ENCODE peak calls at places on chromosomes 5 and 9, in five cellular contexts. D is A673, R is ovary, O is spleen, G is astrocyte. A is an unnamed sample. For H3K4me1, the result is how much of the 10 kb centered on the place peaks cover.

GRCh38 chr9:92385953-92386352 is 18.4 kb downstream of the OGN start:
- DNase-seq in D (no peak), R (no peak), O (no peak), G (peak), A (peak)

GRCh38 chr5:69271376-69271775 is 36.7 kb downstream of the CDK7 start:
- DNase-seq in D (peak), R (peak), O (no peak), G (peak), A (peak)

GRCh38 chr9:120583958-120584369 is 4.0 kb upstream of the CDK5RAP2 start:
- DNase-seq in D (peak), R (no peak), O (no peak), G (peak), A (no peak)

GRCh38 chr5:153938131-153938842 is 100.4 kb downstream of the FAM114A2 start:
- DNase-seq in D (no peak), R (no peak), O (no peak), G (no peak), A (no peak)

GRCh38 chr5:9523090-9523813 is 22.6 kb downstream of the SEMA5A start:
- DNase-seq in D (no peak), R (no peak), O (no peak), G (peak), A (peak)

GRCh38 chr5:185095-186070 is 5.9 kb upstream of the LRRC14B start:
- DNase-seq in D (no peak), R (no peak), O (peak), G (no peak), A (no peak)

GRCh38 chr9:34591091-34591910 is 1.8 kb upstream of the CNTFR start:
- DNase-seq in D (peak), R (peak), O (peak), G (peak), A (peak)

GRCh38 chr5:145236127-145236526 is 599.0 kb downstream of the PRELID2 start:
- DNase-seq in D (peak), R (no peak), O (no peak), G (no peak), A (no peak)

GRCh38 chr5:79689541-79690466 is at the start of gene CMYA5:
- DNase-seq in D (no peak), R (peak), O (no peak), G (no peak), A (no peak)

GRCh38 chr9:125131778-125132177 is 11.6 kb downstream of the SCAI start:
- DNase-seq in D (no peak), R (no peak), O (no peak), G (no peak), A (no peak)

GRCh38 chr9:125137200-125137599 is 6.1 kb downstream of the SCAI start:
- DNase-seq in D (no peak), R (no peak), O (no peak), G (peak), A (peak)

GRCh38 chr9:125133403-125134316 is 9.7 kb downstream of the SCAI start:
- DNase-seq in D (no peak), R (no peak), O (no peak), G (no peak), A (peak)
- TF ChIP-seq CTCF in D (no peak), R (no peak), O (no peak), G (no peak), A (no peak)

GRCh38 chr5:150596826-150597225 is 43.6 kb upstream of the SYNPO start:
- DNase-seq in D (peak), R (no peak), O (peak), G (no peak), A (no peak)

GRCh38 chr5:150598046-150598445 is 42.4 kb upstream of the SYNPO start:
- DNase-seq in D (no peak), R (no peak), O (peak), G (no peak), A (no peak)

GRCh38 chr5:150593996-150594395 is 46.5 kb upstream of the SYNPO start:
- DNase-seq in D (no peak), R (no peak), O (peak), G (peak), A (no peak)

GRCh38 chr5:150595466-150596031 is 44.9 kb upstream of the SYNPO start:
- DNase-seq in D (no peak), R (peak), O (peak), G (peak), A (no peak)

GRCh38 chr5:150596313-150596712 is 44.1 kb upstream of the SYNPO start:
- DNase-seq in D (peak), R (no peak), O (peak), G (no peak), A (no peak)
- H3K4me1 ChIP-seq in D (under half), R (under half), O (under half), G (under half), A (under half)

GRCh38 chr9:95025213-95026170 is 292.0 kb downstream of the FANCC start:
- DNase-seq in D (peak), R (peak), O (no peak), G (peak), A (no peak)
- TF ChIP-seq CTCF in D (peak), R (no peak), O (no peak), G (peak), A (no peak)

GRCh38 chr9:114117996-114118830 is 19.1 kb upstream of the KIF12 start:
- DNase-seq in D (no peak), R (no peak), O (peak), G (no peak), A (peak)

GRCh38 chr9:114121445-114122151 is 22.5 kb upstream of the KIF12 start:
- DNase-seq in D (no peak), R (no peak), O (peak), G (no peak), A (no peak)

GRCh38 chr9:114122152-114122615 is 23.1 kb upstream of the KIF12 start:
- DNase-seq in D (no peak), R (no peak), O (peak), G (no peak), A (no peak)

GRCh38 chr9:114119242-114120191 is 20.4 kb upstream of the KIF12 start:
- DNase-seq in D (no peak), R (no peak), O (peak), G (no peak), A (no peak)

GRCh38 chr9:114120192-114121014 is 21.3 kb upstream of the KIF12 start:
- DNase-seq in D (no peak), R (no peak), O (peak), G (no peak), A (peak)
- H3K4me1 ChIP-seq in D (under half), R (under half), O (under half), G (under half), A (under half)

GRCh38 chr5:125835293-125836172 is 587.7 kb upstream of the GRAMD2B start:
- DNase-seq in D (peak), R (no peak), O (no peak), G (peak), A (peak)
- TF ChIP-seq CTCF in D (peak), R (peak), O (peak), G (peak), A (peak)

DNA sequence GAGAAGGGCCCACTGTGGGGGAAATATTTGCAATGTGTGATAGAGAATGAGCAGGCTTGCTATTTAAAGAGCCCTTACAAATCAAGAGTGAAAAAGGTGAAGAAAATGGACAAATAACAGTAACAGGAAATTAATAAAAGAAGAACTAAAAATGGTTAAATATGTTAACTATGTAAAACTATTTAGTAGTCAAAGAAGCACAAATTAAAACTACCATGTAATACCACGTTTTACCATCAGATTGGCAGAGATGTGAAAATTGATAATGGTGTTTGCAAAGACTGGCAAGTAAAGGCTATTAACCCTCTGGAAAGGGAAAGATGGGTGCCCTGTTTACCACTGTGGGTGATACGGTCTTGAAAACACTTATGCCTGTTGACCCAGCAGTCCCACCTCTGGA is 23.2 kb upstream of the GRHPR start:
- DNase-seq in D (no peak), R (no peak), O (no peak), G (no peak), A (no peak)
- H3K4me1 ChIP-seq in D (under half), R (under half), O (under half), G (under half), A (under half)

DNA sequence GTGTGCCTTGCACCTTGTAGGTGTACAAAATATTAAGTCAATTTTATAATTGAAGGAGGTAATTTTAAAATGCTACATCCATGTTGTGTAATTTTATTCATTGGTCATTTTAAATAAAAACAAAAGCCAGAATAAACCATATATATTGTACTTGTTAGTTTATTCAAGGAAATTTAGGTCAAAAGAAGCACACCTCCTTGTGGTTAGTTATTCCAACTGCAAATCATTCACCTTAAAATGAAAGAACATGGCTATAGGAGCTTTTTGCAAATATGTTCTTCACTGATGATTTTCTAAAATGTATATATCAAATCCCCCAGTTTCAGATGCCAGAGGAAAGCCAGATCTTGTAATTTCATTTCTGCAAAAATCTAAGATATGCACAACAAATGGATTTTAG is 5.4 kb upstream of the MOCS2 start:
- DNase-seq in D (peak), R (no peak), O (no peak), G (no peak), A (peak)
- TF ChIP-seq CTCF in D (peak), R (no peak), O (no peak), G (peak), A (peak)

DNA sequence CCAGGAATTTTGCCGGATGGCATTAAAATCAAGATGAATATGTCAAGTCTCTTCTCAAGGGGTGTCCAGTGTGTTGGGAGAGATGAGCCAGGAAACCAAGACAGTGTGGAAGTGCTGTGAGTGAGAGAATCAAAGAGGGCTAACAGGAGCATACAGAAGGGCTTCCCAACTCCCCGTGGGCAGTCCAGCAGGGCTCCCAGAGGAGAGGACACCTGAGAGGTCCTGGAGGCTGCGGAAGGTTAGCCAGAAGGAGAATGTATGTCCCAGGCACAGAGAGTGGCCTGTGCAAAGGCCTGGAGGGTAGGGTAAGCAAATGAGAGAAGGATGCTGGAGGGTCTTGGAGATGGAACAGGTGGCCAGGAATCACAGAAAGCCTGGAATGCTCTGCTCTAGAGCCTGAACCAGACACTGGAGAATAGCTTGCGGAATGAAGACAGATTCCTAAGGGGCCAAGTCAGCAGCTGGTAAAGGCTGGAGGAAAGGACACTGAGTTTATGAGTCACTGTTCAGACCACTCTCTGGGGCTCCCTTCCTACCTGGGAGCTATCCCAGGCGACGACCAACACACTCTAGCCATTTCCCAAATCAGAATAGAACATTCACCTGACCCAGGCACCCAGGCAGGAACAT is 59.4 kb downstream of the SLC22A5 start:
- DNase-seq in D (no peak), R (no peak), O (peak), G (peak), A (peak)
- H3K4me1 ChIP-seq in D (under half), R (under half), O (half or more), G (under half), A (half or more)

DNA sequence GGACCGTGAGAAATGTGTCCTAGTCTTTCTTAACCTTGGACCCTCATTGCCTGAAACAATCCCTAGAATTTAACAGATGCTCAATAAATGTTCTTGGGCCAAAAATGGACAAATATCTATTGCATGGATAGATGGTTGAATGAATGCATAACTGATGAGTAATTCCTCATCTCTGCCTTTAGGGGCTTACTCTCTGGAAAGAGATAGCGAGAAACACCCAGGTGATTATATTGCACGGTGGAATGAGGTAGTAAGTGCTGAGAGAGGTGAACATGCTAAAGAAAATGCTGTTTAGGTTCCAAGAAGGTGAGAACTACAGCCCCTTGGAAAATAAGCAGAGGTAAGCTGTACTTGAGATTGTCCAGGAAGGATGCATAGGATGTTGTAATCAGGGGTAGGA is 426.4 kb downstream of the ARHGEF28 start:
- DNase-seq in D (no peak), R (no peak), O (no peak), G (no peak), A (peak)
- TF ChIP-seq CTCF in D (no peak), R (no peak), O (no peak), G (no peak), A (no peak)

GRCh38 chr5:133480866-133481265 is 131.5 kb downstream of the FSTL4 start:
- DNase-seq in D (no peak), R (no peak), O (no peak), G (no peak), A (no peak)
- H3K4me1 ChIP-seq in D (under half), R (under half), O (under half), G (under half), A (under half)

A was measured in PC-3.